ENCODE peak calls at places on chromosomes 5 and 9, in four cellular contexts. One of them, this sample, is unnamed.

GRCh38 chr5:172931001-172931536 is 28.2 kb upstream of the RPL26L1 start:
- DNase-seq in DMS53: no peak
- DNase-seq in iris pigment epithelial cell: peak
- DNase-seq in non-pigmented ciliary epithelial cell: peak
- DNase-seq in this sample: peak

GRCh38 chr5:119033135-119033534 is 37.8 kb upstream of the DMXL1 start:
- DNase-seq in DMS53: no peak
- DNase-seq in iris pigment epithelial cell: no peak
- DNase-seq in non-pigmented ciliary epithelial cell: no peak
- DNase-seq in this sample: no peak

GRCh38 chr5:156623381-156624040 is 226.6 kb upstream of the PPP1R2B start:
- DNase-seq in DMS53: no peak
- DNase-seq in iris pigment epithelial cell: no peak
- DNase-seq in non-pigmented ciliary epithelial cell: no peak
- DNase-seq in this sample: no peak

GRCh38 chr5:10701567-10702039 is 59.4 kb downstream of the DAP start:
- DNase-seq in DMS53: peak
- DNase-seq in iris pigment epithelial cell: peak
- DNase-seq in non-pigmented ciliary epithelial cell: no peak
- DNase-seq in this sample: peak

GRCh38 chr9:123282343-123283047 is 14.1 kb upstream of the STRBP start:
- DNase-seq in DMS53: peak
- DNase-seq in iris pigment epithelial cell: no peak
- DNase-seq in non-pigmented ciliary epithelial cell: no peak
- DNase-seq in this sample: no peak

GRCh38 chr9:132481467-132481866 is 71.5 kb downstream of the CFAP77 start:
- DNase-seq in DMS53: no peak
- DNase-seq in iris pigment epithelial cell: no peak
- DNase-seq in non-pigmented ciliary epithelial cell: no peak
- DNase-seq in this sample: no peak

GRCh38 chr9:82621446-82621845 is 441.5 kb downstream of the RASEF start:
- DNase-seq in DMS53: peak
- DNase-seq in iris pigment epithelial cell: no peak
- DNase-seq in non-pigmented ciliary epithelial cell: no peak
- DNase-seq in this sample: no peak

GRCh38 chr5:93273176-93273575 is 307.8 kb downstream of the NR2F1-AS1 start:
- DNase-seq in DMS53: no peak
- DNase-seq in iris pigment epithelial cell: peak
- DNase-seq in non-pigmented ciliary epithelial cell: peak
- DNase-seq in this sample: peak

GRCh38 chr5:6547498-6547897 is 85.3 kb downstream of the NSUN2 start:
- DNase-seq in DMS53: no peak
- DNase-seq in iris pigment epithelial cell: no peak
- DNase-seq in non-pigmented ciliary epithelial cell: no peak
- DNase-seq in this sample: no peak

GRCh38 chr5:54457094-54457531 is 1.6 kb downstream of the HSPB3 start:
- DNase-seq in DMS53: no peak
- DNase-seq in iris pigment epithelial cell: peak
- DNase-seq in non-pigmented ciliary epithelial cell: peak
- DNase-seq in this sample: no peak

GRCh38 chr5:156647034-156647451 is 203.1 kb upstream of the PPP1R2B start:
- DNase-seq in DMS53: no peak
- DNase-seq in iris pigment epithelial cell: no peak
- DNase-seq in non-pigmented ciliary epithelial cell: no peak
- DNase-seq in this sample: no peak

GRCh38 chr9:69273162-69273561 is 51.9 kb upstream of the ENTREP1 start:
- DNase-seq in DMS53: no peak
- DNase-seq in iris pigment epithelial cell: no peak
- DNase-seq in non-pigmented ciliary epithelial cell: no peak
- DNase-seq in this sample: no peak

GRCh38 chr9:4887556-4887955 is 94.8 kb downstream of the RCL1 start:
- DNase-seq in DMS53: peak
- DNase-seq in iris pigment epithelial cell: no peak
- DNase-seq in non-pigmented ciliary epithelial cell: no peak
- DNase-seq in this sample: no peak

GRCh38 chr9:120104771-120105170 is 475.2 kb downstream of the CDK5RAP2 start:
- DNase-seq in DMS53: peak
- DNase-seq in iris pigment epithelial cell: no peak
- DNase-seq in non-pigmented ciliary epithelial cell: no peak
- DNase-seq in this sample: no peak

GRCh38 chr5:127564002-127564769 is 46.7 kb downstream of the PRRC1 start:
- DNase-seq in DMS53: peak
- DNase-seq in iris pigment epithelial cell: peak
- DNase-seq in non-pigmented ciliary epithelial cell: peak
- DNase-seq in this sample: peak

GRCh38 chr5:15442183-15442550 is 57.8 kb upstream of the FBXL7 start:
- DNase-seq in DMS53: no peak
- DNase-seq in iris pigment epithelial cell: no peak
- DNase-seq in non-pigmented ciliary epithelial cell: no peak
- DNase-seq in this sample: no peak

GRCh38 chr9:131696163-131696439 is 43.8 kb downstream of the RAPGEF1 start:
- DNase-seq in DMS53: no peak
- DNase-seq in iris pigment epithelial cell: no peak
- DNase-seq in non-pigmented ciliary epithelial cell: no peak
- DNase-seq in this sample: no peak

GRCh38 chr9:89755835-89756234 is 151.0 kb downstream of the GADD45G start:
- DNase-seq in DMS53: no peak
- DNase-seq in iris pigment epithelial cell: peak
- DNase-seq in non-pigmented ciliary epithelial cell: no peak
- DNase-seq in this sample: no peak

GRCh38 chr5:113612060-113612496 is 98.6 kb downstream of the YTHDC2 start:
- DNase-seq in DMS53: peak
- DNase-seq in iris pigment epithelial cell: peak
- DNase-seq in non-pigmented ciliary epithelial cell: no peak
- DNase-seq in this sample: peak

GRCh38 chr9:95003694-95004451 is 277.4 kb downstream of the AOPEP start:
- DNase-seq in DMS53: peak
- DNase-seq in iris pigment epithelial cell: peak
- DNase-seq in non-pigmented ciliary epithelial cell: no peak
- DNase-seq in this sample: peak

GRCh38 chr9:137383453-137384115 is 39.4 kb downstream of the EXD3 start:
- DNase-seq in DMS53: peak
- DNase-seq in iris pigment epithelial cell: no peak
- DNase-seq in non-pigmented ciliary epithelial cell: no peak
- DNase-seq in this sample: no peak

GRCh38 chr5:5270958-5271605 is 131.0 kb downstream of the ADAMTS16 start:
- DNase-seq in DMS53: peak
- DNase-seq in iris pigment epithelial cell: peak
- DNase-seq in non-pigmented ciliary epithelial cell: no peak
- DNase-seq in this sample: no peak

GRCh38 chr5:172939045-172939444 is 20.2 kb upstream of the RPL26L1 start:
- DNase-seq in DMS53: peak
- DNase-seq in iris pigment epithelial cell: peak
- DNase-seq in non-pigmented ciliary epithelial cell: no peak
- DNase-seq in this sample: peak

GRCh38 chr9:124849801-124850200 is 3.5 kb upstream of the WDR38 start:
- DNase-seq in DMS53: no peak
- DNase-seq in iris pigment epithelial cell: peak
- DNase-seq in non-pigmented ciliary epithelial cell: no peak
- DNase-seq in this sample: peak

This sample was measured in lung microvascular endothelial cell.